ENCODE peak calls at places on chromosomes 16 and 17, in five cellular contexts. Y is sigmoid colon, X is transverse colon, U is prostate gland, H is stomach. N is an unnamed sample.

GRCh38 chr17:55462234-55462633 is 40.6 kb upstream of the MMD start:
- DNase-seq in Y (no peak), X (no peak), U (no peak), H (no peak), N (no peak)

GRCh38 chr17:77451271-77451893 is 310.6 kb downstream of the SEC14L1 start:
- DNase-seq in Y (peak; percentile 89), X (peak; percentile 83), U (peak; percentile 66), H (peak; percentile 81), N (peak; percentile 95)

GRCh38 chr17:31099051-31099450 is 4.3 kb downstream of the NF1 start:
- DNase-seq in Y (no peak), X (no peak), U (no peak), H (no peak), N (no peak)

GRCh38 chr16:22671301-22672076 is 142.5 kb upstream of the HS3ST2 start:
- DNase-seq in Y (peak; percentile 54), X (no peak), U (no peak), H (no peak), N (no peak)

GRCh38 chr16:48383877-48384304 is 1.3 kb downstream of the SIAH1 start:
- DNase-seq in Y (no peak), X (peak; percentile 26), U (peak; percentile 21), H (no peak), N (no peak)

GRCh38 chr17:14268264-14268663 is 31.6 kb upstream of the CDRT15 start:
- DNase-seq in Y (no peak), X (no peak), U (no peak), H (no peak), N (no peak)

GRCh38 chr16:14509055-14509454 is 121.0 kb downstream of the PARN start:
- DNase-seq in Y (no peak), X (no peak), U (no peak), H (no peak), N (no peak)

GRCh38 chr16:57500578-57501111 is 14.4 kb upstream of the DOK4 start:
- DNase-seq in Y (peak; percentile 50), X (no peak), U (no peak), H (no peak), N (no peak)

GRCh38 chr17:8138672-8139371 is 13.4 kb downstream of the PER1 start:
- DNase-seq in Y (peak; percentile 98), X (peak; percentile 96), U (peak; percentile 93), H (peak; percentile 96), N (peak; percentile 97)

GRCh38 chr16:30699615-30700099 is 686 bp downstream of the SRCAP start:
- DNase-seq in Y (no peak), X (no peak), U (no peak), H (no peak), N (peak; percentile 52)

GRCh38 chr16:86228713-86229112 is 281.6 kb upstream of the FOXF1 start:
- DNase-seq in Y (no peak), X (no peak), U (no peak), H (no peak), N (no peak)

GRCh38 chr16:11507991-11508390 is 78.7 kb downstream of the LITAF start:
- DNase-seq in Y (no peak), X (no peak), U (no peak), H (no peak), N (no peak)

GRCh38 chr16:9134739-9135138 is 43.3 kb downstream of the HAPSTR1 start:
- DNase-seq in Y (peak; percentile 65), X (peak; percentile 63), U (no peak), H (peak; percentile 58), N (peak; percentile 87)

GRCh38 chr16:47716571-47716970 is 255.4 kb downstream of the PHKB start:
- DNase-seq in Y (no peak), X (no peak), U (no peak), H (no peak), N (no peak)

GRCh38 chr16:50538411-50539052 is 9.7 kb upstream of the NKD1 start:
- DNase-seq in Y (no peak), X (no peak), U (no peak), H (no peak), N (peak; percentile 50)

GRCh38 chr16:55499281-55499680 is 9.6 kb upstream of the LPCAT2 start:
- DNase-seq in Y (no peak), X (no peak), U (no peak), H (no peak), N (no peak)

GRCh38 chr16:89149386-89149785 is 22.2 kb upstream of the CDH15 start:
- DNase-seq in Y (no peak), X (no peak), U (no peak), H (no peak), N (no peak)

GRCh38 chr17:40021471-40021961 is 6.3 kb downstream of the CSF3 start:
- DNase-seq in Y (no peak), X (no peak), U (no peak), H (no peak), N (no peak)

GRCh38 chr16:30669026-30670000 is 11.1 kb downstream of the FBRS start:
- DNase-seq in Y (no peak), X (no peak), U (no peak), H (no peak), N (no peak)

GRCh38 chr16:67663151-67663876 is 2.6 kb downstream of the PARD6A start:
- DNase-seq in Y (peak; percentile 63), X (no peak), U (no peak), H (no peak), N (no peak)

GRCh38 chr16:67942200-67942509 is 1.8 kb downstream of the LCAT start:
- DNase-seq in Y (no peak), X (no peak), U (no peak), H (no peak), N (no peak)

GRCh38 chr17:67359960-67360817 is 6.2 kb downstream of the PSMD12 start:
- DNase-seq in Y (no peak), X (no peak), U (no peak), H (no peak), N (no peak)

GRCh38 chr16:586047-586644 is 3.7 kb upstream of the RAB40C start:
- DNase-seq in Y (no peak), X (no peak), U (no peak), H (no peak), N (no peak)

GRCh38 chr17:43676471-43676870 is 14.7 kb upstream of the MEOX1 start:
- DNase-seq in Y (no peak), X (no peak), U (no peak), H (no peak), N (no peak)

GRCh38 chr17:69501591-69502468 is 87.3 kb downstream of the MAP2K6 start:
- DNase-seq in Y (no peak), X (peak; percentile 47), U (peak; percentile 34), H (peak; percentile 49), N (no peak)

GRCh38 chr17:29929006-29929543 is 953 bp downstream of the SSH2 start:
- DNase-seq in Y (no peak), X (peak; percentile 56), U (peak; percentile 10), H (peak; percentile 43), N (no peak)

GRCh38 chr17:40104570-40105471 is 4.4 kb upstream of the NR1D1 start:
- DNase-seq in Y (no peak), X (no peak), U (peak; percentile 54), H (no peak), N (no peak)

GRCh38 chr17:7884581-7885356 is 3.8 kb upstream of the CHD3 start:
- DNase-seq in Y (no peak), X (peak; percentile 22), U (no peak), H (peak; percentile 28), N (peak; percentile 90)

GRCh38 chr16:17431012-17431411 is 39.7 kb downstream of the XYLT1 start:
- DNase-seq in Y (no peak), X (no peak), U (no peak), H (no peak), N (no peak)

DNA sequence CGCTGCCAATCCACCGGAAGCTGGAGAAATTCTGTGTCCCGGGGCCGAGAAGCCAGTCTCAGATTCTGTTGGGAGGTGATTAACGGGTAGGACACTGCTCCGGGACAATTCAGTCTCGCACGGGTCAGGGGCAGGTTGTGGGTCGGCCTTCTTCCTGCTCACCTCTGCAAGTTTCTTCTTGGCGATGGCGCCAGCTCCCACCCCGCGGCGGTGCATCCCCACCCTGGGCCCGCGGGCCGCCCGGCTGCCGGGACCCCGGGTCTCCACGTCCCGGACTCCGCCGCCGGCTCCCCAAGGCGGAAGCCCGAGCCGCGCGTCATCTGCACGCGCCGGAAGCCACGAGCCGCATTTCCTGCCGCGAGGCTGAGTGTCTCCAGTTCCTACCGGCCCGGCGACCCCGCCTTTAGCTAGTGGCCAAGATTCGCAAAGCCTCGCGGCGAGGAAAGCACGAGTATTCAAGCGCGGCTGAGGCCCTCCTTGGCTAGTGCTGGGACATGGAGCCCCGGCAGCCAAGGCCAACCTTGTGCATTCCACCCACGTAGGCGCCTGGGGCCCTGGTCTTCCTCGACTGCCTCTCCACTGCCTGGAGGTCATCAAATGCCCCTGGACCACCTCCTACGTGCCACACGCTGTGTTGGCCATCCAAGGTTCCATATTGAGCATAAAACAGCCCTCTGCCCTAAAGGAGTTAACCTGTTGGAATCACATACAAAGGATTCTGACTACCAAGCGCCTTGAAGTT is at the start of gene SNF8:
- DNase-seq in Y (peak; percentile 93), X (peak; percentile 93), U (peak; percentile 84), H (peak; percentile 94), N (peak; percentile 98)
- TF ChIP-seq POLR2A in Y (peak; percentile 59), X (peak; percentile 87), U (peak; percentile 58), H (peak; percentile 14), N (peak; percentile 32)

DNA sequence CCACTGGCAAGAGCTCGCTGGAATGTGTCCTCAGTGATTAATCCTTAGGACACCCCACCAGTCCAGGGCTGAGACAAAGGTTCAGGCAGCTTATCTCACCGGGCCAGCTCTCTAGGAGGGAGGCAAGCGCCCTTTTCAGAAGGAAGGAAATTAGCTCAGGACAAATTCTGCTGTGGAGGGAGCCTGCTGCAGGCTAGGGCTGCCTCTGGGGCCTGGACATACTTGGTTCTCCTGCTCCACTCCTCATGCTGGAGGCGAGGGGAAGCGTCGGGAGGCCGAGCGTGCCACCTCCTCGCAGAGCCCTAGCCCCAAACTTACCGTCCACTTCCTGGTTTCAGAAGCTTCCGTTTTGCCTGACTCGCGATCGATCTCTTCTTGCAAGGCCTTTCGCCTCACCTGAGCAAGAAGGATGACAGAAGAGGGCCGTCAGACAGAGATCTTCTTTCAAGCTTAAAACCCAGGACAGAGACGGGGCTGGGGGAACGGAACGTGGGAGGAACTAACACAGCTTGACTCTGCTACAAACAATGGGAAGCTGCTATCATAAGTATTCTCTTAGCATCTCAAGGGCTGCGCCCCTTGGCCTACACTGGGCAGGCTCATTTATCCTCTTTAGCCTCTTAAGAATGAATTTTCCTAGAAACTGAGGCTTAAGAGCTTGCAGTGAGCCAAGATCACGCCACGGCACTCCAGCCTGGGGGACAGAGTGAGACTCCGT is 7.7 kb downstream of the KNOP1 start:
- DNase-seq in Y (no peak), X (no peak), U (no peak), H (no peak), N (peak; percentile 65)
- TF ChIP-seq POLR2AphosphoS5 in Y (no peak), X (no peak), U (no peak), H (no peak), N (no peak)

GRCh38 chr17:4314618-4315017 is 50.8 kb upstream of the ANKFY1 start:
- DNase-seq in Y (no peak), X (no peak), U (no peak), H (no peak), N (no peak)

GRCh38 chr17:4307179-4307930 is 43.6 kb upstream of the ANKFY1 start:
- DNase-seq in Y (no peak), X (no peak), U (no peak), H (no peak), N (no peak)

GRCh38 chr17:4314179-4314578 is 50.4 kb upstream of the ANKFY1 start:
- DNase-seq in Y (no peak), X (no peak), U (no peak), H (no peak), N (no peak)

GRCh38 chr17:4313482-4314114 is 49.8 kb upstream of the ANKFY1 start:
- DNase-seq in Y (no peak), X (no peak), U (no peak), H (no peak), N (no peak)

GRCh38 chr17:4310349-4311060 is 46.7 kb upstream of the ANKFY1 start:
- DNase-seq in Y (no peak), X (no peak), U (no peak), H (peak; percentile 37), N (no peak)
- H3K4me1 ChIP-seq in Y (peaks cover 75% of the 10 kb centered on the region), X (peaks cover 21% of the 10 kb centered on the region), U (peaks cover 7% of the 10 kb centered on the region), H (peaks cover 39% of the 10 kb centered on the region), N (peaks cover 60% of the 10 kb centered on the region)

GRCh38 chr17:63446981-63447687 is 1.0 kb upstream of the CYB561 start:
- DNase-seq in Y (no peak), X (peak; percentile 56), U (peak; percentile 58), H (peak; percentile 65), N (no peak)
- TF ChIP-seq POLR2A in Y (no peak), X (no peak), U (no peak), H (no peak), N (no peak)

N was measured in spleen.